ENCODE peak calls at places on chromosomes 13 and 19, in four cellular contexts. One of them, this sample, is unnamed.

GRCh38 chr19:1287622-1288527 is 2.2 kb downstream of the EFNA2 start:
- DNase-seq in NCI-H1092: no peak
- DNase-seq in stimulated activated CD4-positive, alpha-beta T cell treated with anti-CD3 and anti-CD28 coated beads, Interleukin-4, amount 100 ng/mL, for 24 hours: no peak
- DNase-seq in left ventricle myocardium inferior: no peak
- DNase-seq in this sample: no peak

GRCh38 chr13:40233731-40234195 is 432.7 kb downstream of the FOXO1 start:
- DNase-seq in left ventricle myocardium inferior: peak
- DNase-seq in stimulated activated CD4-positive, alpha-beta T cell treated with anti-CD3 and anti-CD28 coated beads, Interleukin-4, amount 100 ng/mL, for 24 hours: no peak
- DNase-seq in NCI-H1092: no peak
- DNase-seq in this sample: no peak

GRCh38 chr13:60398438-60398891 is 1.4 kb downstream of the TDRD3 start:
- DNase-seq in left ventricle myocardium inferior: no peak
- DNase-seq in NCI-H1092: no peak
- DNase-seq in stimulated activated CD4-positive, alpha-beta T cell treated with anti-CD3 and anti-CD28 coated beads, Interleukin-4, amount 100 ng/mL, for 24 hours: no peak
- DNase-seq in this sample: no peak

GRCh38 chr13:100529666-100530065 is 58.9 kb downstream of the GGACT start:
- DNase-seq in left ventricle myocardium inferior: no peak
- DNase-seq in NCI-H1092: no peak
- DNase-seq in stimulated activated CD4-positive, alpha-beta T cell treated with anti-CD3 and anti-CD28 coated beads, Interleukin-4, amount 100 ng/mL, for 24 hours: no peak
- DNase-seq in this sample: no peak

GRCh38 chr13:33262069-33262487 is 23.5 kb downstream of the STARD13 start:
- DNase-seq in left ventricle myocardium inferior: no peak
- DNase-seq in stimulated activated CD4-positive, alpha-beta T cell treated with anti-CD3 and anti-CD28 coated beads, Interleukin-4, amount 100 ng/mL, for 24 hours: no peak
- DNase-seq in NCI-H1092: no peak
- DNase-seq in this sample: no peak

GRCh38 chr13:75798353-75799245 is 162.5 kb downstream of the LMO7 start:
- DNase-seq in stimulated activated CD4-positive, alpha-beta T cell treated with anti-CD3 and anti-CD28 coated beads, Interleukin-4, amount 100 ng/mL, for 24 hours: peak
- DNase-seq in NCI-H1092: no peak
- DNase-seq in left ventricle myocardium inferior: no peak
- DNase-seq in this sample: no peak

GRCh38 chr19:42255766-42256750 is 1.1 kb upstream of the ERF start:
- DNase-seq in stimulated activated CD4-positive, alpha-beta T cell treated with anti-CD3 and anti-CD28 coated beads, Interleukin-4, amount 100 ng/mL, for 24 hours: no peak
- DNase-seq in NCI-H1092: no peak
- DNase-seq in left ventricle myocardium inferior: peak
- DNase-seq in this sample: peak

GRCh38 chr19:11190501-11190900 is 6.8 kb downstream of the KANK2 start:
- DNase-seq in NCI-H1092: no peak
- DNase-seq in left ventricle myocardium inferior: no peak
- DNase-seq in stimulated activated CD4-positive, alpha-beta T cell treated with anti-CD3 and anti-CD28 coated beads, Interleukin-4, amount 100 ng/mL, for 24 hours: no peak
- DNase-seq in this sample: no peak

GRCh38 chr19:57434386-57435061 is 601 bp upstream of the ZNF749 start:
- DNase-seq in NCI-H1092: peak
- DNase-seq in stimulated activated CD4-positive, alpha-beta T cell treated with anti-CD3 and anti-CD28 coated beads, Interleukin-4, amount 100 ng/mL, for 24 hours: no peak
- DNase-seq in left ventricle myocardium inferior: no peak
- DNase-seq in this sample: no peak

GRCh38 chr13:20461860-20462532 is 63.7 kb downstream of the CRYL1 start:
- DNase-seq in NCI-H1092: no peak
- DNase-seq in left ventricle myocardium inferior: peak
- DNase-seq in stimulated activated CD4-positive, alpha-beta T cell treated with anti-CD3 and anti-CD28 coated beads, Interleukin-4, amount 100 ng/mL, for 24 hours: no peak
- DNase-seq in this sample: no peak

GRCh38 chr19:3450796-3451411 is 29.4 kb downstream of the SMIM24 start:
- DNase-seq in NCI-H1092: no peak
- DNase-seq in stimulated activated CD4-positive, alpha-beta T cell treated with anti-CD3 and anti-CD28 coated beads, Interleukin-4, amount 100 ng/mL, for 24 hours: no peak
- DNase-seq in left ventricle myocardium inferior: peak
- DNase-seq in this sample: peak

GRCh38 chr19:51059715-51060114 is 5.2 kb downstream of the KLK13 start:
- DNase-seq in left ventricle myocardium inferior: no peak
- DNase-seq in NCI-H1092: no peak
- DNase-seq in stimulated activated CD4-positive, alpha-beta T cell treated with anti-CD3 and anti-CD28 coated beads, Interleukin-4, amount 100 ng/mL, for 24 hours: no peak
- DNase-seq in this sample: no peak

GRCh38 chr19:58228584-58229254 is at the start of gene ZNF544:
- DNase-seq in NCI-H1092: peak
- DNase-seq in left ventricle myocardium inferior: peak
- DNase-seq in stimulated activated CD4-positive, alpha-beta T cell treated with anti-CD3 and anti-CD28 coated beads, Interleukin-4, amount 100 ng/mL, for 24 hours: peak
- DNase-seq in this sample: peak

GRCh38 chr19:48501446-48501960 is 10.1 kb downstream of the LMTK3 start:
- DNase-seq in stimulated activated CD4-positive, alpha-beta T cell treated with anti-CD3 and anti-CD28 coated beads, Interleukin-4, amount 100 ng/mL, for 24 hours: peak
- DNase-seq in NCI-H1092: no peak
- DNase-seq in left ventricle myocardium inferior: no peak
- DNase-seq in this sample: peak

GRCh38 chr13:86020350-86021002 is 221.3 kb upstream of the SLITRK6 start:
- DNase-seq in NCI-H1092: no peak
- DNase-seq in left ventricle myocardium inferior: no peak
- DNase-seq in stimulated activated CD4-positive, alpha-beta T cell treated with anti-CD3 and anti-CD28 coated beads, Interleukin-4, amount 100 ng/mL, for 24 hours: no peak
- DNase-seq in this sample: no peak

GRCh38 chr19:41426952-41427646 is at the start of gene B3GNT8:
- DNase-seq in stimulated activated CD4-positive, alpha-beta T cell treated with anti-CD3 and anti-CD28 coated beads, Interleukin-4, amount 100 ng/mL, for 24 hours: peak
- DNase-seq in NCI-H1092: no peak
- DNase-seq in left ventricle myocardium inferior: peak
- DNase-seq in this sample: peak

GRCh38 chr19:27822336-27822735 is 1390.6 kb downstream of the UQCRFS1 start:
- DNase-seq in left ventricle myocardium inferior: no peak
- DNase-seq in stimulated activated CD4-positive, alpha-beta T cell treated with anti-CD3 and anti-CD28 coated beads, Interleukin-4, amount 100 ng/mL, for 24 hours: no peak
- DNase-seq in NCI-H1092: no peak
- DNase-seq in this sample: no peak